ENCODE peak calls at places on chromosome 19, in nine cellular contexts. B, F, V, L, D, K, T, Y and W are unnamed samples.

GRCh38 chr19:10501971-10502523 is 1.1 kb downstream of the KEAP1 start:
- DNase-seq in B (peak; percentile 49), F (peak; percentile 40), K (peak; percentile 99), D (peak; percentile 92), T (peak; percentile 54), Y (no peak), V (peak; percentile 98), L (peak; percentile 85), W (peak; percentile 90)

GRCh38 chr19:19670070-19670551 is 1.5 kb downstream of the ZNF101 start:
- DNase-seq in L (no peak), B (no peak), Y (no peak), F (no peak), T (peak; percentile 66), V (no peak), D (no peak), K (no peak), W (no peak)

GRCh38 chr19:40251244-40251643 is 24.8 kb upstream of the CCNP start:
- DNase-seq in D (no peak), V (no peak), K (no peak), F (no peak), Y (no peak), B (no peak), T (no peak), L (no peak), W (no peak)

GRCh38 chr19:3954107-3954506 is 16.8 kb downstream of the DAPK3 start:
- DNase-seq in V (no peak), T (no peak), Y (no peak), L (peak; percentile 54), F (no peak), K (no peak), B (no peak), D (no peak), W (no peak)

GRCh38 chr19:17311455-17312248 is 2.3 kb downstream of the DDA1 start:
- DNase-seq in V (no peak), T (no peak), B (no peak), D (no peak), F (no peak), K (no peak), L (no peak), Y (no peak), W (no peak)

GRCh38 chr19:7979011-7979410 is 26.4 kb downstream of the ELAVL1 start:
- DNase-seq in V (no peak), F (no peak), Y (no peak), K (no peak), L (no peak), T (no peak), B (no peak), D (no peak), W (peak; percentile 64)

GRCh38 chr19:17671906-17672305 is 16.2 kb downstream of the UNC13A start:
- DNase-seq in B (peak; percentile 27), F (peak; percentile 19), K (no peak), D (no peak), L (no peak), Y (no peak), V (no peak), T (peak; percentile 67), W (no peak)

GRCh38 chr19:7224205-7224833 is 69.9 kb downstream of the INSR start:
- DNase-seq in B (peak; percentile 53), F (no peak), V (peak; percentile 69), D (peak; percentile 26), T (no peak), Y (no peak), L (no peak), K (peak; percentile 87), W (no peak)

GRCh38 chr19:33472696-33473624 is 48.6 kb downstream of the PEPD start:
- DNase-seq in F (no peak), L (no peak), K (peak; percentile 43), T (no peak), Y (no peak), D (peak; percentile 3), V (no peak), B (peak; percentile 78), W (no peak)

GRCh38 chr19:35990771-35991730 is 3.9 kb upstream of the SDHAF1 start:
- DNase-seq in D (no peak), L (no peak), B (no peak), T (no peak), K (no peak), F (no peak), V (no peak), Y (no peak), W (no peak)

GRCh38 chr19:27896091-27896490 is 1316.9 kb downstream of the UQCRFS1 start:
- DNase-seq in Y (no peak), F (no peak), V (no peak), L (no peak), B (no peak), K (no peak), D (no peak), T (no peak), W (no peak)

GRCh38 chr19:35913589-35913988 is 5.5 kb upstream of the TYROBP start:
- DNase-seq in D (no peak), B (no peak), T (no peak), L (no peak), V (no peak), Y (no peak), K (no peak), F (no peak), W (no peak)

GRCh38 chr19:7911509-7912143 is 3.0 kb upstream of the TGFBR3L start:
- DNase-seq in Y (no peak), K (peak; percentile 46), F (no peak), L (no peak), T (no peak), V (no peak), D (no peak), B (no peak), W (peak; percentile 47)

GRCh38 chr19:58355215-58355796 is 2.0 kb upstream of the A1BG start:
- DNase-seq in F (no peak), V (no peak), L (no peak), K (no peak), B (no peak), T (no peak), D (no peak), Y (no peak), W (no peak)

GRCh38 chr19:18464646-18465045 is 26.7 kb upstream of the ISYNA1 start:
- DNase-seq in L (peak; percentile 83), F (no peak), D (peak; percentile 87), V (peak; percentile 80), K (peak; percentile 95), T (no peak), Y (no peak), B (peak; percentile 98), W (peak; percentile 86)

GRCh38 chr19:30656520-30657100 is 284.4 kb downstream of the ZNF536 start:
- DNase-seq in L (no peak), Y (no peak), V (no peak), F (no peak), T (no peak), D (no peak), K (no peak), B (no peak), W (no peak)

GRCh38 chr19:56916528-56916927 is 76.0 kb upstream of the PEG3 start:
- DNase-seq in F (no peak), T (no peak), K (no peak), L (no peak), B (no peak), V (no peak), Y (no peak), D (no peak), W (no peak)

GRCh38 chr19:56917998-56918397 is 77.5 kb upstream of the PEG3 start:
- DNase-seq in F (no peak), Y (no peak), T (no peak), L (no peak), B (no peak), V (no peak), K (no peak), D (no peak), W (no peak)

DNA sequence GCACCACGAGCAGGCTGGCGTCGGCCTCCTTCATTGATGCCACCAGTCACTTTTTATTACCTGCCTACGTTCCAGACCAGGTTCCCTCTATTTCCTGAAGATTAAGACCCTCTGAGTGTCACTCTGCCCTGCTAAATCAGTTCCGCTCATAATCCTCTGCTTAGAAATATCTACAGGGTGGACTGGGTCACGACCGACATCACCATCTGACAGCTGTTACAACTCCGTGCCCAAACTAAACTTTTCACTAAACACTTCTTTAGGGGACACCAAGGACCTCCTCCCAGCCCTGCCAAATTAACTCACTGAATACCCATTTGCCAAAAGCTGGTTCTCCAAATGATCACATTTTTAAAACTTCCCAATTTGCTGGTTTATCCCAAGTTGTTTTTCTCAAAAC is 71.9 kb upstream of the PEG3 start:
- DNase-seq in K (no peak), L (no peak), T (no peak), B (no peak), D (no peak), V (no peak), Y (no peak), F (no peak), W (no peak)
- H3K9me3 ChIP-seq in K (no peaks in the 10 kb centered on the region), L (peaks cover 2% of the 10 kb centered on the region), T (peaks cover 7% of the 10 kb centered on the region), B (no peaks in the 10 kb centered on the region), D (peaks cover 3% of the 10 kb centered on the region), V (peaks cover 14% of the 10 kb centered on the region), Y (no peaks in the 10 kb centered on the region), F (no peaks in the 10 kb centered on the region), W (peaks cover 5% of the 10 kb centered on the region)

GRCh38 chr19:12314553-12314952 is 18.9 kb downstream of the ZNF563 start:
- DNase-seq in B (no peak), K (no peak), L (no peak), F (no peak), Y (no peak), T (no peak), V (peak; percentile 29), D (peak; percentile 23), W (no peak)
- H3K27ac ChIP-seq in B (no peak overlapping the region), K (no peak overlapping the region), L (no peak overlapping the region), F (no peak overlapping the region), Y (no peak overlapping the region), T (no peak overlapping the region), V (no peak overlapping the region), D (no peak overlapping the region), W (no peak overlapping the region)

GRCh38 chr19:6064016-6064702 is 46.1 kb downstream of the RFX2 start:
- DNase-seq in K (peak; percentile 45), D (no peak), L (no peak), V (no peak), T (no peak), Y (no peak), F (no peak), B (no peak), W (no peak)
- H3K4me1 ChIP-seq in K (peaks cover 13% of the 10 kb centered on the region), D (peaks cover 93% of the 10 kb centered on the region), L (peaks cover 97% of the 10 kb centered on the region), V (peaks cover 96% of the 10 kb centered on the region), T (peaks cover 14% of the 10 kb centered on the region), Y (peaks cover 36% of the 10 kb centered on the region), F (no peaks in the 10 kb centered on the region), B (peaks cover 14% of the 10 kb centered on the region), W (peaks cover 11% of the 10 kb centered on the region)

GRCh38 chr19:2847507-2847906 is 6.2 kb downstream of the ZNF555 start:
- DNase-seq in Y (no peak), V (no peak), F (no peak), D (no peak), L (no peak), K (no peak), T (no peak), B (no peak), W (no peak)
- H3K9me3 ChIP-seq in Y (peaks cover 2% of the 10 kb centered on the region), V (peaks cover 37% of the 10 kb centered on the region), F (peaks cover 8% of the 10 kb centered on the region), D (peaks cover 49% of the 10 kb centered on the region), L (peaks cover 80% of the 10 kb centered on the region), K (peaks cover 10% of the 10 kb centered on the region), T (peaks cover 17% of the 10 kb centered on the region), B (peaks cover 2% of the 10 kb centered on the region), W (peaks cover 13% of the 10 kb centered on the region)